ENCODE peak calls at places on chromosomes 6 and 20, in nine cellular contexts. U, N, I, W, M, G, J, O and K are unnamed samples.

GRCh38 chr6:29976253-29976587 is 33.9 kb downstream of the HLA-A start:
- DNase-seq in I (no peak), M (no peak), N (no peak), O (no peak), G (no peak), U (no peak), W (no peak), J (no peak), K (no peak)

GRCh38 chr6:32459781-32460424 is 20.2 kb downstream of the HLA-DRA start:
- DNase-seq in N (no peak), J (no peak), G (no peak), W (no peak), M (no peak), I (peak), U (no peak), O (no peak), K (no peak)

GRCh38 chr6:89853068-89853467 is 23.4 kb downstream of the CASP8AP2 start:
- DNase-seq in O (no peak), U (no peak), N (no peak), G (no peak), I (no peak), J (peak), M (no peak), W (no peak), K (no peak)

GRCh38 chr20:44594730-44595129 is 12.4 kb downstream of the PKIG start:
- DNase-seq in M (no peak), O (peak), I (no peak), N (peak), J (peak), W (no peak), G (no peak), U (no peak), K (no peak)

GRCh38 chr6:167294651-167295494 is 3.8 kb downstream of the UNC93A start:
- DNase-seq in O (no peak), G (no peak), M (no peak), W (no peak), I (no peak), U (no peak), N (no peak), J (no peak), K (no peak)

GRCh38 chr6:11277275-11278206 is 45.1 kb upstream of the NEDD9 start:
- DNase-seq in U (no peak), J (peak), G (no peak), M (no peak), W (peak), I (no peak), N (peak), O (no peak), K (peak)

GRCh38 chr6:84867521-84867920 is 103.1 kb upstream of the TBX18 start:
- DNase-seq in W (no peak), O (no peak), N (peak), U (no peak), M (no peak), J (no peak), I (no peak), G (no peak), K (peak)

GRCh38 chr6:78500299-78501089 is 366.9 kb upstream of the IRAK1BP1 start:
- DNase-seq in G (no peak), U (no peak), N (no peak), M (no peak), O (no peak), J (no peak), W (no peak), I (no peak), K (no peak)

GRCh38 chr20:60313609-60314008 is 355.4 kb downstream of the CDH26 start:
- DNase-seq in G (no peak), U (no peak), M (no peak), I (no peak), W (no peak), O (no peak), J (no peak), N (no peak), K (no peak)

GRCh38 chr6:1916334-1916985 is 306.7 kb downstream of the FOXC1 start:
- DNase-seq in M (no peak), O (no peak), W (no peak), U (no peak), J (peak), N (peak), G (no peak), I (no peak), K (peak)

GRCh38 chr6:34381086-34381485 is 11.4 kb downstream of the NUDT3 start:
- DNase-seq in U (no peak), J (no peak), G (no peak), M (no peak), W (no peak), I (no peak), N (no peak), O (no peak), K (no peak)

GRCh38 chr6:101765281-101765680 is 371.8 kb downstream of the GRIK2 start:
- DNase-seq in N (no peak), J (no peak), O (no peak), W (no peak), I (no peak), M (no peak), U (no peak), G (no peak), K (no peak)

GRCh38 chr6:21992178-21992967 is 304.5 kb downstream of the PRL start:
- DNase-seq in U (peak), M (no peak), N (peak), O (no peak), G (no peak), J (no peak), I (no peak), W (no peak), K (peak)

GRCh38 chr6:34947561-34947960 is 58.5 kb downstream of the ANKS1A start:
- DNase-seq in O (no peak), M (no peak), G (no peak), W (no peak), I (no peak), N (peak), J (no peak), U (no peak), K (peak)

GRCh38 chr6:162541019-162541601 is 186.5 kb downstream of the PRKN start:
- DNase-seq in N (no peak), U (no peak), G (no peak), J (no peak), M (no peak), I (no peak), W (no peak), O (no peak), K (no peak)

GRCh38 chr6:80623066-80623815 is 516.8 kb downstream of the BCKDHB start:
- DNase-seq in U (no peak), W (no peak), I (no peak), M (no peak), N (no peak), O (no peak), G (no peak), J (no peak), K (no peak)

GRCh38 chr6:130890531-130890950 is 63.3 kb downstream of the SMLR1 start:
- DNase-seq in U (no peak), W (no peak), J (peak), I (no peak), G (no peak), N (no peak), M (no peak), O (no peak), K (no peak)

GRCh38 chr20:651713-652610 is 1.0 kb downstream of the SRXN1 start:
- DNase-seq in N (no peak), M (peak), W (peak), I (no peak), U (no peak), J (no peak), O (no peak), G (no peak), K (no peak)

GRCh38 chr20:3797592-3798404 is 1.7 kb downstream of the CDC25B start:
- DNase-seq in I (peak), J (no peak), G (no peak), U (no peak), O (no peak), N (peak), M (no peak), W (no peak), K (peak)

GRCh38 chr6:155373276-155373675 is 59.0 kb upstream of the TFB1M start:
- DNase-seq in W (no peak), G (no peak), O (no peak), M (no peak), U (no peak), J (no peak), I (no peak), N (no peak), K (no peak)

GRCh38 chr6:82040405-82041221 is 206.9 kb downstream of the IBTK start:
- DNase-seq in U (peak), N (peak), O (no peak), I (no peak), G (peak), W (peak), J (peak), M (no peak), K (peak)

GRCh38 chr6:42400886-42401604 is 50.7 kb downstream of the TRERF1 start:
- DNase-seq in G (no peak), O (no peak), I (no peak), N (no peak), W (no peak), J (no peak), M (no peak), U (no peak), K (no peak)

GRCh38 chr20:44748005-44748370 is 2.3 kb downstream of the KCNK15 start:
- DNase-seq in N (no peak), W (no peak), G (peak), I (no peak), M (no peak), U (no peak), J (no peak), O (no peak), K (no peak)

GRCh38 chr20:2401527-2401926 is 20.8 kb downstream of the TGM6 start:
- DNase-seq in O (no peak), I (no peak), G (no peak), W (no peak), N (no peak), M (no peak), J (no peak), U (no peak), K (no peak)

GRCh38 chr6:47464052-47464451 is 13.5 kb upstream of the CD2AP start:
- DNase-seq in M (no peak), O (no peak), I (no peak), N (peak), J (no peak), W (no peak), G (no peak), U (no peak), K (no peak)

GRCh38 chr6:29708432-29709177 is 14.6 kb upstream of the HLA-F start:
- DNase-seq in I (no peak), J (no peak), G (no peak), M (no peak), U (no peak), W (no peak), O (no peak), N (no peak), K (no peak)

GRCh38 chr20:44495257-44495656 is 19.6 kb downstream of the TTPAL start:
- DNase-seq in M (peak), J (no peak), N (peak), W (no peak), U (no peak), O (no peak), G (no peak), I (no peak), K (peak)

DNA sequence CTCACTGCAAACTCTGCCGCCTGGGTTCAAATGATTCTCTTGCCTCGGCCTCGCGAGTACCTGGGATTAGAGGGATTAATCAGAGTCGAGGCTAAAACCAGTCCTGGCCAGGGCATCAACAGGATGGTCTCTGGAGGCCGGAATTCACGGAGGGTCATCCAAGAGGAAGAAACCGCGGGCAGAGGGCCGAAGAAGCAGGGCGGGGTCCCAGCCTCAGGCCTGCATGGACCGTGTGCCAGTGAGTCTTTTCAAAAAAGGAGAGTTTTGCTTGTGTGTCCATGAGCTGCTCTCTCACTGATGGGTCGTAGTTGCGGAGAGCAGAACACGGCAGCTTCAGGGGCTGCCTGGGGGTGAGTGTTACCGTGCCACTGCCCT is 295.1 kb upstream of the ZNF337 start:
- DNase-seq in W (no peak), J (no peak), M (no peak), G (no peak), O (no peak), I (peak), N (no peak), U (no peak), K (no peak)
- H3K27ac ChIP-seq in W (no peak), J (no peak), M (no peak), G (no peak), O (no peak), I (no peak), N (no peak), U (no peak), K (no peak)

GRCh38 chr6:37265031-37265430 is 7.1 kb upstream of the TMEM217 start:
- DNase-seq in O (no peak), W (no peak), I (no peak), M (no peak), U (no peak), N (no peak), J (no peak), G (no peak), K (no peak)
- H3K27ac ChIP-seq in O (no peak), W (no peak), I (no peak), M (no peak), U (no peak), N (no peak), J (no peak), G (no peak), K (no peak)

DNA sequence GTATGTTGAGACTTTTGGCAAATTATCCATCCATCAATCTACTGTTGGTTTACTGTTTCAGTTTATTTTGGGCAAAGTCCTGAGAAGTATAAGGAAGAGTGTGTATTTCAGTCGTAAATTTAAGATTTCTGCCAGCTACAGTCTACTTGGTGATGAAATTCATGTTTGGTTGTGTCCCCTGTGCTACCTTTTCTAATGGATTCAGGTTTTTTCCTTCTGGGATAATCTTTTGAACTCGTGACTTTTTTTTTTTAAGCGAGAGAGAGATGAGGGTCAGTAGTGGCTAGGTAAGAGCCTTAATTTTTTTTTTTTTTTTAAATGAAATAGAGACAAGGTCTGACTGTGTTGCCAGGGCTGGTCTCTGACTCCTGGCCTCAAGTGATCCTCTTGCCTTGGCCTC is 772 bp upstream of the TMEM217 start:
- DNase-seq in N (no peak), W (no peak), I (no peak), M (no peak), G (no peak), J (no peak), U (no peak), O (no peak), K (no peak)
- H3K27ac ChIP-seq in N (peak), W (no peak), I (no peak), M (peak), G (no peak), J (no peak), U (peak), O (no peak), K (no peak)

GRCh38 chr6:17305219-17306001 is 24.2 kb downstream of the RBM24 start:
- DNase-seq in U (no peak), O (no peak), G (no peak), I (no peak), M (no peak), W (peak), J (no peak), N (no peak), K (no peak)
- H3K27ac ChIP-seq in U (no peak), O (no peak), G (no peak), I (no peak), M (no peak), W (no peak), J (no peak), N (no peak), K (no peak)

DNA sequence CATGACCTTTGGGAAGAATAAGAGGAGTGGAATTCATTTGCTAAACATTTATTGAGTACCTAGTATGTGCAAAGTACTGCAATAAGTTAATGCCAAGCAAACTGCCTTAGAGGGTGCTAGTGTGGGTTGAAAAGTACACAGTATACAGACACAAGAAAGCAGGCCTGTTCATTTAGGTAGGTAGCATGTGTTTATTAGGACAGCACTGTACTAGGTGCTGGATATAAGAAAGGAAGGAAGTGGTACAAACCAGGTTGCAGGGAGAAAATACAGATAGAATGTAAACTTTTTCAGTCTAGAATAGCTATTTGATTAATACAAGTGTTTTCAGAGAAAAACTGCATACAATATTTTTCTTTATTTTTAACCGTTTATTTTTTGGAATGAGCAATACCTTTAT is 68.1 kb downstream of the PHF20 start:
- DNase-seq in O (no peak), U (no peak), J (no peak), W (no peak), G (no peak), I (no peak), N (no peak), M (no peak), K (no peak)
- H3K27ac ChIP-seq in O (no peak), U (no peak), J (no peak), W (no peak), G (no peak), I (no peak), N (no peak), M (no peak), K (no peak)

GRCh38 chr6:106115231-106115630 is 29.1 kb downstream of the PRDM1 start:
- DNase-seq in U (no peak), J (no peak), W (no peak), N (no peak), G (no peak), M (no peak), O (no peak), I (no peak), K (no peak)

GRCh38 chr6:106116125-106116524 is 30.0 kb downstream of the PRDM1 start:
- DNase-seq in N (peak), J (no peak), O (peak), M (no peak), W (no peak), U (peak), G (no peak), I (no peak), K (no peak)

GRCh38 chr6:106119526-106119925 is 33.4 kb downstream of the PRDM1 start:
- DNase-seq in N (peak), W (no peak), J (no peak), M (no peak), I (peak), O (no peak), G (no peak), U (no peak), K (no peak)

GRCh38 chr6:106118835-106119443 is 32.8 kb downstream of the PRDM1 start:
- DNase-seq in U (no peak), J (no peak), N (no peak), I (no peak), M (no peak), W (no peak), G (no peak), O (no peak), K (no peak)

DNA sequence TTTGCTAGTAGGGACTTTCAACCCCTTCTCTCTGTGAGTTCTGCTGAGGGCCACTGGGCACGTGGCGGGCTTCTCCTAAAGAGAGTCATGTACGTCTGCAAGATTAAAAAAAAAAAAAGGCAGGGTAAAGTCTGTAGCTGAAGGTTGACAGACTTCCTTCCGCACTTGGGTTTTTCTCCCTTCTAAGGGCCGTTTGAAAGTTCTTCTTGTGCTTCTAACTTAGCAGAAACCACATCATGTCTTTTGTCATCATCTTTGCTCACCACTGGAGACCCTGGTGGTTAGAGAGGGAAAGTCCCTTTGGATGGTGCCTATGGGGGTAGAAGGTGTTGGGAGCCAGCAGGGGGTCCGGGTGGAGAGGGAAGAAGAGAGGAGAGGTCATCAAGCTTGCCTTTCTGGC is 31.4 kb downstream of the PRDM1 start:
- DNase-seq in J (no peak), G (no peak), I (no peak), N (no peak), W (no peak), U (no peak), O (no peak), M (no peak), K (no peak)
- H3K27ac ChIP-seq in J (no peak), G (no peak), I (no peak), N (no peak), W (no peak), U (no peak), O (no peak), M (peak), K (no peak)

DNA sequence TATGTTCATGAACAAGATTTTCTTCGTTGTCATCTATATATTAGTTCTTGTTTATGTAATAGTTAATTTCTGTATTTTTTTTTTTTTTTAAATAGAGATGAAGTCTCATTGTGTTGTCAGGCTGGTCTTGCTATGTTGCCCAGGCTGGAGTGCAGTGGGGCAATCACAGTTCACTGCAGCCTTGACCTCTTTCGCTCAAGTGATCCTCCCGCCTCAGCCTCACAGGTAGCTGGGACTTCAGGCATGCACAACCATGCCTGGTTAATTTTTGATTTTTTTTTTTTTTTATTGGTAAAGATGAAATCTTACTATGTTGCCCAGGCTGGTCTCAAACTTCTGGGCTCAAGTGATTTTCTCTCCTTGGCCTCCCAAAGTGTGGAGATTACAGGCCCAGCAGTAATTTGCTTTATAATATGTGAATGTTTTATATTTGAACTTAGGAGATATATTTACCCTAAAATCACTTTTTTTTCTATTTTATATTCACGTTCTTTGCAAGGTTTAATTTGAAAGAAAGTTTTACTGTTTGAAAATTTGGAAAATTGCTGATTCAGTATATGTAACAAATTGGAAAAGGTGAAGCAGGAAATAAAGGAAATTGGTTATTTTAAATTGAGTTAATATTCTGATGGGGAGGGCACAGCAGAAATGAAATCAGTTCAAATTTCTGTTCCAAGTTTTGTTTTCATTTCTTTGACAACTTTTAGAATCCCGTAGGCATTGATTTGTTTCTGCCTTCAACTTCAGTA is 56.2 kb downstream of the ZFAND3 start:
- DNase-seq in J (no peak), G (no peak), N (no peak), W (no peak), M (no peak), U (no peak), O (no peak), I (no peak), K (no peak)
- H3K27ac ChIP-seq in J (no peak), G (no peak), N (no peak), W (no peak), M (no peak), U (no peak), O (no peak), I (no peak), K (no peak)

DNA sequence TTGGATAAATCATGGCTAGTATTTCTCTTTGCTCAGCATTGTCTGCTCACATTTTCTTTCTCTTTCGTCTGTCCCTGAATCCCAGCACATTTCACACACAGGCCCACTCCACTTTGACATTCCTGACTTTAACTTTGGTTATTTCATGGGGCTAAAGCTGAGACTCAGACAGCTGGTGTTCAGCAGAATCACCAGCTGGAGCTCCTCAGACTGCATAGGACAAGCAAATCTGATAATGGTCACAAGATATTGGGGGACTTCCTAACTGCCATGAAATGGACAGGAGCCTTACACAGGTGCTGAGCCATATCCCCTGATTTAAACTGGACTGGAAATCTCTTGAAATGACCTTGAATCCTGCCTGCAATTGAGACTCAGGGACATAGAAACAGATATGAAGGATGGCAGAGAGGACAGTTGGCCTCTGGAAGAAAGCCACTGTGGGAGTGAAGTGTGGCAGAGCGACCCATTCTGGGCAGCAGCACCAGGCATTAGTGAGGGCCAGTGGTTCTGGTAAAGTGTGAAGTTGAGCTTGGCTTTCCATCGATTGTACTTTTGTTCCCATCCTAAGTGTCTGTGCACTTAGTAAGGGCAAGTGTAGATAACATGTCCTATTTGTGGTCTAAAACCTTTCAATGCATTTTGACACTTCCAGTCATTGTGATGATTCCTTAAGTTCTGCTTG is 10.0 kb upstream of the IFNGR1 start:
- DNase-seq in W (no peak), J (no peak), U (no peak), G (no peak), N (no peak), I (no peak), O (no peak), M (no peak), K (no peak)
- H3K27ac ChIP-seq in W (no peak), J (no peak), U (no peak), G (no peak), N (no peak), I (peak), O (peak), M (no peak), K (no peak)